ENCODE peak calls at places on chromosomes 5 and 9, in four cellular contexts. One of them, this sample, is unnamed. For H3K4me1, the result is how much of the 10 kb centered on the place peaks cover.

GRCh38 chr5:65512170-65512937 is 30.6 kb upstream of the ADAMTS6 start:
- DNase-seq in body of pancreas: no peak
- DNase-seq in ovary: no peak
- DNase-seq in mucosa of descending colon: no peak
- DNase-seq in this sample: no peak

GRCh38 chr5:175582697-175583096 is 75.2 kb upstream of the HRH2 start:
- DNase-seq in body of pancreas: no peak
- DNase-seq in ovary: no peak
- DNase-seq in mucosa of descending colon: no peak
- DNase-seq in this sample: no peak

GRCh38 chr5:96434201-96434645 is 1.2 kb upstream of the PCSK1 start:
- DNase-seq in body of pancreas: peak
- DNase-seq in ovary: peak
- DNase-seq in mucosa of descending colon: peak
- DNase-seq in this sample: peak

GRCh38 chr5:81626524-81626923 is 124.4 kb downstream of the SSBP2 start:
- DNase-seq in body of pancreas: no peak
- DNase-seq in ovary: no peak
- DNase-seq in mucosa of descending colon: no peak
- DNase-seq in this sample: peak

GRCh38 chr9:14080940-14081621 is 232.9 kb downstream of the NFIB start:
- DNase-seq in body of pancreas: no peak
- DNase-seq in ovary: no peak
- DNase-seq in mucosa of descending colon: no peak
- DNase-seq in this sample: no peak

GRCh38 chr5:3276891-3277290 is 318.7 kb upstream of the IRX1 start:
- DNase-seq in body of pancreas: no peak
- DNase-seq in ovary: no peak
- DNase-seq in mucosa of descending colon: no peak
- DNase-seq in this sample: no peak

GRCh38 chr5:73482383-73483193 is 15.7 kb upstream of the BTF3 start:
- DNase-seq in body of pancreas: no peak
- DNase-seq in ovary: no peak
- DNase-seq in mucosa of descending colon: no peak
- DNase-seq in this sample: no peak

GRCh38 chr5:10635257-10635860 is 71.5 kb downstream of the ANKRD33B start:
- DNase-seq in body of pancreas: no peak
- DNase-seq in ovary: no peak
- DNase-seq in mucosa of descending colon: no peak
- DNase-seq in this sample: no peak

GRCh38 chr5:52796507-52797103 is 8.9 kb downstream of the ITGA1 start:
- DNase-seq in body of pancreas: no peak
- DNase-seq in ovary: no peak
- DNase-seq in mucosa of descending colon: no peak
- DNase-seq in this sample: no peak

GRCh38 chr9:25917593-25918426 is 239.6 kb upstream of the TUSC1 start:
- DNase-seq in body of pancreas: no peak
- DNase-seq in ovary: no peak
- DNase-seq in mucosa of descending colon: no peak
- DNase-seq in this sample: no peak

GRCh38 chr5:17056056-17056690 is 120.1 kb upstream of the MYO10 start:
- DNase-seq in body of pancreas: peak
- DNase-seq in ovary: no peak
- DNase-seq in mucosa of descending colon: no peak
- DNase-seq in this sample: no peak

GRCh38 chr5:116442095-116442534 is 132.5 kb downstream of the SEMA6A start:
- DNase-seq in body of pancreas: peak
- DNase-seq in ovary: no peak
- DNase-seq in mucosa of descending colon: peak
- DNase-seq in this sample: peak

GRCh38 chr5:11214851-11215250 is 453.8 kb upstream of the DAP start:
- DNase-seq in body of pancreas: no peak
- DNase-seq in ovary: no peak
- DNase-seq in mucosa of descending colon: no peak
- DNase-seq in this sample: no peak

GRCh38 chr9:93579711-93580516 is 3.5 kb downstream of the PHF2 start:
- DNase-seq in body of pancreas: no peak
- DNase-seq in ovary: no peak
- DNase-seq in mucosa of descending colon: no peak
- DNase-seq in this sample: no peak

GRCh38 chr9:8694983-8695588 is 895.5 kb upstream of the DMAC1 start:
- DNase-seq in body of pancreas: no peak
- DNase-seq in ovary: no peak
- DNase-seq in mucosa of descending colon: no peak
- DNase-seq in this sample: no peak

GRCh38 chr9:126411225-126411947 is 84.8 kb downstream of the MVB12B start:
- DNase-seq in body of pancreas: no peak
- DNase-seq in ovary: no peak
- DNase-seq in mucosa of descending colon: no peak
- DNase-seq in this sample: no peak

GRCh38 chr9:135976531-135976930 is 15.4 kb upstream of the UBAC1 start:
- DNase-seq in body of pancreas: no peak
- DNase-seq in ovary: no peak
- DNase-seq in mucosa of descending colon: no peak
- DNase-seq in this sample: no peak

GRCh38 chr9:97605246-97605645 is 27.9 kb downstream of the TSTD2 start:
- DNase-seq in body of pancreas: no peak
- DNase-seq in ovary: no peak
- DNase-seq in mucosa of descending colon: no peak
- DNase-seq in this sample: no peak

GRCh38 chr9:128120061-128120740 is 7.3 kb downstream of the PTGES2 start:
- DNase-seq in body of pancreas: peak
- DNase-seq in ovary: no peak
- DNase-seq in mucosa of descending colon: peak
- DNase-seq in this sample: peak

GRCh38 chr9:22374021-22374420 is 72.6 kb upstream of the DMRTA1 start:
- DNase-seq in body of pancreas: no peak
- DNase-seq in ovary: no peak
- DNase-seq in mucosa of descending colon: no peak
- DNase-seq in this sample: no peak

DNA sequence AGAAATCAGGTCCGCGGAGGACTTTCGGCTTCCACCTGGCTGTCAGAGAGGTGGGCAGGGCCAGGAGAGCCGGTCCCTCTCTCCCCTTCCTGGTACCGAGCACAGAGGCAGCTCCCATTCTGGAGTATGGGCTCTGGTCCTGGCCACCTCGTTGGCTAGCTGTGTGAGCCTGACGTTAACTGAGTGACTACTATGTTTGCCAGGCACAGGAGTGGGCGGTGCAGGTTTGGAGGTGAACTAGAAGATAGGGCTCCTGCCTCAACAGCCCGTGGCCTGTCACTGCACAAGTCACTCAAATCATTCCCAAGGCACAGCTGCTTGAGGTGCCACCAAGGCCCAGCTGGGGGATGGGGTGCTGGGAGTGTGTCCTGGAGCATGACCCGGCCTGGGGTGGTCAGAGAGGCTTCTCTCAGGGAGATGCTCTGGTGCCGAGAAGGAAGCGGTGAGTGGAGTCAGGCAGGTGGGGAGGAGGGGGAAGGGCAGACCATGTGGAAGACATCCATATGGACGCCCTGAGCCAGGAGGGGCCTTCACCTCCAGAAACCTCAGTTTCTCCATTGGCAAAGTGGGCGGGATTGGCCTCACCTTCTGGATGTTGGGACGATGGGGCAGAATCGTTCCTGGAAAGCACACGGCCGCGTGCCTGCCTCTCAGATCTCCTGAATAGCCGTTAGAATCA is 39.5 kb downstream of the NCS1 start:
- DNase-seq in body of pancreas: no peak
- DNase-seq in ovary: no peak
- DNase-seq in mucosa of descending colon: no peak
- DNase-seq in this sample: no peak
- H3K4me1 ChIP-seq in body of pancreas: under half
- H3K4me1 ChIP-seq in ovary: under half
- H3K4me1 ChIP-seq in mucosa of descending colon: under half
- H3K4me1 ChIP-seq in this sample: half or more

DNA sequence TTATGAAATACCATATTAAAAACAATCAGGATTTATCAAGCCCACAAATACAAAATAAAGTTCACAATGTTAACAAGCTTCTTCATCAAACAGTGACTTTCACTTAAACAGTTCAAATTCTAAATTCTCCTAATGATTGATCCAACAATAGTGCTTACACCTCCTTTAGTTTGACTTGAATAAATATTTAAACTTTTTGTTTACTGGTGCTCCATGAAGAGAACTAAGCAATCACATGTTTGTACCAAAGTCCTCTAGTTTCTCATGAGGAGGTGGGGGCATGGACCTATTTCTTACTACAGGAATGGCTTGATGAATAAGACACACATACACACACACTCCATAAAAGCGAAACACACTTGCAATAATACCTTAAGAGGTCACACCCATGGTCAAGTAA is 95.8 kb downstream of the RAPGEF6 start:
- DNase-seq in body of pancreas: no peak
- DNase-seq in ovary: no peak
- DNase-seq in mucosa of descending colon: no peak
- DNase-seq in this sample: no peak
- H3K4me1 ChIP-seq in body of pancreas: under half
- H3K4me1 ChIP-seq in ovary: under half
- H3K4me1 ChIP-seq in mucosa of descending colon: under half
- H3K4me1 ChIP-seq in this sample: under half

GRCh38 chr9:19119241-19119640 is 8.1 kb downstream of the PLIN2 start:
- DNase-seq in body of pancreas: no peak
- DNase-seq in ovary: no peak
- DNase-seq in mucosa of descending colon: no peak
- DNase-seq in this sample: no peak

GRCh38 chr9:19117039-19117716 is 10.1 kb downstream of the PLIN2 start:
- DNase-seq in body of pancreas: no peak
- DNase-seq in ovary: no peak
- DNase-seq in mucosa of descending colon: no peak
- DNase-seq in this sample: no peak

GRCh38 chr9:19120846-19121245 is 6.4 kb downstream of the PLIN2 start:
- DNase-seq in body of pancreas: no peak
- DNase-seq in ovary: no peak
- DNase-seq in mucosa of descending colon: no peak
- DNase-seq in this sample: no peak

GRCh38 chr9:19122490-19123042 is 4.7 kb downstream of the PLIN2 start:
- DNase-seq in body of pancreas: no peak
- DNase-seq in ovary: no peak
- DNase-seq in mucosa of descending colon: no peak
- DNase-seq in this sample: no peak

DNA sequence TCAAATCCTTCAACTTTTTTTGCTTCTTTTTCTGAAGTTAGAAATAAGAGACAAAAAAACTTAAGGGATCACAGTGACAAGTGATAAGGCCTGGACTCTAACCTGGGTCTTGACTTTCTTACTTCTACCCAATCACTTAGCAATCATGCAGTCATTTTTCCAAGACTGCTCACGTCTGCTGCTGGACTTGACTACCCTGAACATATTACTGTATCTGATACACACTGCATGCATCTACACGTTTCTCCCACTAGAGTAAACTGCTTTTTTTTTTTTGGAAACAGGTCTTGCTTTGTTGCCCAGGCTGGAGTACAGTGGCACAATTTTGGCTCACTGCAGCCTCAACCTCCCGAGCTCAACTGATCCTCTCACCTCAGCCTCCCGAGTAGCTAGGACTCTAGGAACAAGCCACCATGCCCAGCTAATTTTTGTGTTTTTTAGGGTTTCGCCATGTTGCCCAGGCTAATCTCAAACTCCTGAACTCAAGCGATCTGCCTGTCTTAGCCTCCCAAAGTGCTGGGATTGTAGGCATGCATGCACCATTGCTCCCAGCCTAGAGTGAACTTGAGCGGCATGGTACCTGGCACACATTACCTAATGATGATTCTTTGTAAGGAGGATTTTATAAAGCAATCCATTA is 7.4 kb downstream of the PLIN2 start:
- DNase-seq in body of pancreas: no peak
- DNase-seq in ovary: no peak
- DNase-seq in mucosa of descending colon: no peak
- DNase-seq in this sample: no peak
- H3K4me1 ChIP-seq in body of pancreas: under half
- H3K4me1 ChIP-seq in ovary: under half
- H3K4me1 ChIP-seq in mucosa of descending colon: under half
- H3K4me1 ChIP-seq in this sample: under half

GRCh38 chr9:106482733-106483132 is 380.2 kb upstream of the ZNF462 start:
- DNase-seq in body of pancreas: no peak
- DNase-seq in ovary: no peak
- DNase-seq in mucosa of descending colon: no peak
- DNase-seq in this sample: no peak

GRCh38 chr9:106479679-106480078 is 383.3 kb upstream of the ZNF462 start:
- DNase-seq in body of pancreas: no peak
- DNase-seq in ovary: no peak
- DNase-seq in mucosa of descending colon: no peak
- DNase-seq in this sample: no peak

GRCh38 chr9:106478312-106479099 is 384.5 kb upstream of the ZNF462 start:
- DNase-seq in body of pancreas: no peak
- DNase-seq in ovary: no peak
- DNase-seq in mucosa of descending colon: no peak
- DNase-seq in this sample: no peak

GRCh38 chr9:106486685-106487084 is 376.3 kb upstream of the ZNF462 start:
- DNase-seq in body of pancreas: no peak
- DNase-seq in ovary: no peak
- DNase-seq in mucosa of descending colon: no peak
- DNase-seq in this sample: no peak

GRCh38 chr9:106481003-106481614 is 381.9 kb upstream of the ZNF462 start:
- DNase-seq in body of pancreas: no peak
- DNase-seq in ovary: no peak
- DNase-seq in mucosa of descending colon: no peak
- DNase-seq in this sample: no peak
- H3K4me1 ChIP-seq in body of pancreas: under half
- H3K4me1 ChIP-seq in ovary: under half
- H3K4me1 ChIP-seq in mucosa of descending colon: under half
- H3K4me1 ChIP-seq in this sample: under half

DNA sequence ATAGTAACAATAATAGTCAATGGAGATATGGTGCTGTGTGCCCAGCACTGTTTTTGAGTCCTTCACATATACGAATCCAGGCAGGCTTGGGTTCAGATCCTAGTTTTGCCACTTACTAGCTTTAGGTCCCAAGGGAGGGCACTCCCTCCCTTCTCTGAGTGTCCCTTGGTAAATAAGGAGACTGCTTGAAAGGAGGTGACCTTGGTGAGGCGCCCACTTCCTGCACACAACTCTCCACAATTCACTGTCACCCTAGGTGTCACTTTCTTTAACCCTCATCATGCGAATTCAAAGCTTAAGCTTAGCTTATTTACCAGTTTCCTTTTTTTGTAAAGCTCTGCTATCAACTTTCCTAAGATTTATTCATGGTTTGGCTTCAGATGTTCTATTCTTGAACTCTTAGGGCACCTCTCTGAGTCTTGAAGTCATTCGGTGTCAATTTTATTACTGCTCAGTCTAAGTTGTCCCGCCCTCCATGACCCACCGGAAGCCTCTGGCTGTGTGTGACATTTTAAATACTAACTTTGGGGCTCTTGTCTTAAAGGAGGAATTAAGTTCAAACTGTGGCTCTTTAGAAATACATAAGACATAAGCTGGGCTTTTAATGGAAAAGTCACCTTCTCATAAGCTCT is 170.7 kb upstream of the ZNF618 start:
- DNase-seq in body of pancreas: peak
- DNase-seq in ovary: no peak
- DNase-seq in mucosa of descending colon: no peak
- DNase-seq in this sample: no peak
- H3K4me1 ChIP-seq in body of pancreas: under half
- H3K4me1 ChIP-seq in ovary: under half
- H3K4me1 ChIP-seq in mucosa of descending colon: under half
- H3K4me1 ChIP-seq in this sample: under half

GRCh38 chr9:31013371-31013770 is 1371.1 kb upstream of the ACO1 start:
- DNase-seq in body of pancreas: no peak
- DNase-seq in ovary: no peak
- DNase-seq in mucosa of descending colon: no peak
- DNase-seq in this sample: no peak
- H3K4me1 ChIP-seq in body of pancreas: under half
- H3K4me1 ChIP-seq in ovary: under half
- H3K4me1 ChIP-seq in mucosa of descending colon: under half
- H3K4me1 ChIP-seq in this sample: under half

This sample was measured in BE2C.